ENCODE peak calls at places on chromosome 9, in five cellular contexts. One of them, this sample, is unnamed.

GRCh38 chr9:21392270-21392669 is 7.1 kb upstream of the IFNA2 start:
- DNase-seq in fibroblast of lung: no peak
- DNase-seq in pancreas: no peak
- DNase-seq in cardiac muscle cell: no peak
- DNase-seq in AG04450: no peak
- DNase-seq in this sample: peak; percentile 78

GRCh38 chr9:99419099-99419498 is 197.0 kb downstream of the SEC61B start:
- DNase-seq in fibroblast of lung: no peak
- DNase-seq in pancreas: no peak
- DNase-seq in cardiac muscle cell: no peak
- DNase-seq in AG04450: peak; percentile 34
- DNase-seq in this sample: no peak

GRCh38 chr9:69672828-69673640 is 863 bp upstream of the APBA1 start:
- DNase-seq in fibroblast of lung: peak; percentile 87
- DNase-seq in pancreas: peak; percentile 86
- DNase-seq in cardiac muscle cell: peak; percentile 92
- DNase-seq in AG04450: peak; percentile 72
- DNase-seq in this sample: peak; percentile 96

GRCh38 chr9:38434833-38435232 is 10.6 kb upstream of the IGFBPL1 start:
- DNase-seq in fibroblast of lung: no peak
- DNase-seq in pancreas: no peak
- DNase-seq in cardiac muscle cell: no peak
- DNase-seq in AG04450: no peak
- DNase-seq in this sample: no peak

GRCh38 chr9:127539259-127539981 is 72.7 kb upstream of the STXBP1 start:
- DNase-seq in fibroblast of lung: peak; percentile 60
- DNase-seq in pancreas: no peak
- DNase-seq in cardiac muscle cell: no peak
- DNase-seq in AG04450: no peak
- DNase-seq in this sample: no peak

GRCh38 chr9:34547960-34548603 is 25.3 kb upstream of the ENHO start:
- DNase-seq in fibroblast of lung: peak; percentile 35
- DNase-seq in pancreas: peak; percentile 90
- DNase-seq in cardiac muscle cell: peak; percentile 81
- DNase-seq in AG04450: peak; percentile 10
- DNase-seq in this sample: peak; percentile 94

GRCh38 chr9:72533322-72533721 is 11.9 kb downstream of the TMC1 start:
- DNase-seq in fibroblast of lung: peak; percentile 85
- DNase-seq in pancreas: no peak
- DNase-seq in cardiac muscle cell: no peak
- DNase-seq in AG04450: no peak
- DNase-seq in this sample: no peak

GRCh38 chr9:133855802-133856592 is 117.8 kb upstream of the SARDH start:
- DNase-seq in fibroblast of lung: peak; percentile 52
- DNase-seq in pancreas: no peak
- DNase-seq in cardiac muscle cell: no peak
- DNase-seq in AG04450: no peak
- DNase-seq in this sample: no peak

GRCh38 chr9:37902804-37903580 is 935 bp downstream of the SLC25A51 start:
- DNase-seq in fibroblast of lung: peak; percentile 51
- DNase-seq in pancreas: no peak
- DNase-seq in cardiac muscle cell: no peak
- DNase-seq in AG04450: no peak
- DNase-seq in this sample: no peak

GRCh38 chr9:6757988-6758417 is 230 bp downstream of the KDM4C start:
- DNase-seq in fibroblast of lung: no peak
- DNase-seq in pancreas: peak; percentile 96
- DNase-seq in cardiac muscle cell: no peak
- DNase-seq in AG04450: no peak
- DNase-seq in this sample: peak; percentile 99

GRCh38 chr9:14529047-14529446 is 164.2 kb downstream of the ZDHHC21 start:
- DNase-seq in fibroblast of lung: no peak
- DNase-seq in pancreas: no peak
- DNase-seq in cardiac muscle cell: no peak
- DNase-seq in AG04450: no peak
- DNase-seq in this sample: no peak

GRCh38 chr9:33331411-33331891 is 41.1 kb downstream of the NFX1 start:
- DNase-seq in fibroblast of lung: peak; percentile 44
- DNase-seq in pancreas: no peak
- DNase-seq in cardiac muscle cell: no peak
- DNase-seq in AG04450: no peak
- DNase-seq in this sample: no peak

GRCh38 chr9:78441822-78442431 is 145.0 kb downstream of the PSAT1 start:
- DNase-seq in fibroblast of lung: no peak
- DNase-seq in pancreas: no peak
- DNase-seq in cardiac muscle cell: no peak
- DNase-seq in AG04450: no peak
- DNase-seq in this sample: no peak

GRCh38 chr9:132957805-132958204 is 13.4 kb upstream of the TSC1 start:
- DNase-seq in fibroblast of lung: no peak
- DNase-seq in pancreas: no peak
- DNase-seq in cardiac muscle cell: no peak
- DNase-seq in AG04450: no peak
- DNase-seq in this sample: no peak

GRCh38 chr9:129177443-129177790 is 644 bp downstream of the IER5L start:
- DNase-seq in fibroblast of lung: no peak
- DNase-seq in pancreas: no peak
- DNase-seq in cardiac muscle cell: peak; percentile 61
- DNase-seq in AG04450: no peak
- DNase-seq in this sample: no peak

GRCh38 chr9:16426716-16427115 is 443.8 kb downstream of the BNC2 start:
- DNase-seq in fibroblast of lung: no peak
- DNase-seq in pancreas: no peak
- DNase-seq in cardiac muscle cell: no peak
- DNase-seq in AG04450: no peak
- DNase-seq in this sample: no peak

GRCh38 chr9:120885968-120886367 is 9.0 kb upstream of the PHF19 start:
- DNase-seq in fibroblast of lung: no peak
- DNase-seq in pancreas: no peak
- DNase-seq in cardiac muscle cell: no peak
- DNase-seq in AG04450: no peak
- DNase-seq in this sample: no peak

GRCh38 chr9:114454652-114455051 is 50.6 kb downstream of the WHRN start:
- DNase-seq in fibroblast of lung: no peak
- DNase-seq in pancreas: no peak
- DNase-seq in cardiac muscle cell: no peak
- DNase-seq in AG04450: no peak
- DNase-seq in this sample: no peak

GRCh38 chr9:74770508-74771261 is 117.0 kb downstream of the TRPM6 start:
- DNase-seq in fibroblast of lung: no peak
- DNase-seq in pancreas: peak; percentile 41
- DNase-seq in cardiac muscle cell: peak; percentile 36
- DNase-seq in AG04450: no peak
- DNase-seq in this sample: peak; percentile 94

GRCh38 chr9:94929373-94929764 is 202.9 kb downstream of the AOPEP start:
- DNase-seq in fibroblast of lung: peak; percentile 97
- DNase-seq in pancreas: no peak
- DNase-seq in cardiac muscle cell: no peak
- DNase-seq in AG04450: no peak
- DNase-seq in this sample: no peak

GRCh38 chr9:117073539-117074336 is 341.1 kb downstream of the ASTN2 start:
- DNase-seq in fibroblast of lung: no peak
- DNase-seq in pancreas: no peak
- DNase-seq in cardiac muscle cell: peak; percentile 68
- DNase-seq in AG04450: no peak
- DNase-seq in this sample: peak; percentile 91

GRCh38 chr9:36559036-36559695 is 13.5 kb upstream of the MELK start:
- DNase-seq in fibroblast of lung: peak; percentile 57
- DNase-seq in pancreas: no peak
- DNase-seq in cardiac muscle cell: no peak
- DNase-seq in AG04450: no peak
- DNase-seq in this sample: peak; percentile 65

GRCh38 chr9:136023401-136024225 is 62.4 kb upstream of the UBAC1 start:
- DNase-seq in fibroblast of lung: peak; percentile 27
- DNase-seq in pancreas: peak; percentile 38
- DNase-seq in cardiac muscle cell: no peak
- DNase-seq in AG04450: peak; percentile 44
- DNase-seq in this sample: peak; percentile 39

DNA sequence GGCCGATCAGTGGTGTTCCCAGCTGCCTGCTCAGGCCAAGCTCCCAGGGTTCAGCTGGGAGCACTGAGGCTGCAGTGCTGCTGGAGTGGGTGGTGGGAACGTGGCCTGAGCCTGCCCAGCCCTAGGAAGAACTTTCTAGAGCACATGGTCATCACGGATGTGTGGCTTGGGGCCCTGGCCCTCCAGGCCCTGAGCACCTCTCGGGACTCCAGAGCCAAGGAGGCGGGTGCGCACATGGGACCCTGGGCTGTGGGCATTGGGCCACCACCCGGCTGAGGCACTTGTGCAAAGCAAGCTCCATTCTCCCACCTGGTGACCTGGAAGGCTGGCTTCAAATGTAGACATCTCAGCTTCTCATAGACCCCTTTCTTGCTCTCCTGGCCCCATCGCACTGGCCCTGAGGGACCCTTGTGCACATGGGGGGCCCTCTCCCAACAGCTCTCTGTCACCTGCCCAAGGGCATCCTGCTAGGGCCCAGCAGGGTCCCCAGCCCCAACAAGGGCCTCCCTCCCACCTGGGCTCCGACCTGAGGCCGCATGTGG is 17.4 kb upstream of the NRARP start:
- DNase-seq in fibroblast of lung: no peak
- DNase-seq in pancreas: peak; percentile 37
- DNase-seq in cardiac muscle cell: no peak
- DNase-seq in AG04450: no peak
- DNase-seq in this sample: peak; percentile 53
- TF ChIP-seq CTCF in fibroblast of lung: no peak
- TF ChIP-seq CTCF in pancreas: no peak
- TF ChIP-seq CTCF in cardiac muscle cell: no peak
- TF ChIP-seq CTCF in AG04450: no peak
- TF ChIP-seq CTCF in this sample: no peak

DNA sequence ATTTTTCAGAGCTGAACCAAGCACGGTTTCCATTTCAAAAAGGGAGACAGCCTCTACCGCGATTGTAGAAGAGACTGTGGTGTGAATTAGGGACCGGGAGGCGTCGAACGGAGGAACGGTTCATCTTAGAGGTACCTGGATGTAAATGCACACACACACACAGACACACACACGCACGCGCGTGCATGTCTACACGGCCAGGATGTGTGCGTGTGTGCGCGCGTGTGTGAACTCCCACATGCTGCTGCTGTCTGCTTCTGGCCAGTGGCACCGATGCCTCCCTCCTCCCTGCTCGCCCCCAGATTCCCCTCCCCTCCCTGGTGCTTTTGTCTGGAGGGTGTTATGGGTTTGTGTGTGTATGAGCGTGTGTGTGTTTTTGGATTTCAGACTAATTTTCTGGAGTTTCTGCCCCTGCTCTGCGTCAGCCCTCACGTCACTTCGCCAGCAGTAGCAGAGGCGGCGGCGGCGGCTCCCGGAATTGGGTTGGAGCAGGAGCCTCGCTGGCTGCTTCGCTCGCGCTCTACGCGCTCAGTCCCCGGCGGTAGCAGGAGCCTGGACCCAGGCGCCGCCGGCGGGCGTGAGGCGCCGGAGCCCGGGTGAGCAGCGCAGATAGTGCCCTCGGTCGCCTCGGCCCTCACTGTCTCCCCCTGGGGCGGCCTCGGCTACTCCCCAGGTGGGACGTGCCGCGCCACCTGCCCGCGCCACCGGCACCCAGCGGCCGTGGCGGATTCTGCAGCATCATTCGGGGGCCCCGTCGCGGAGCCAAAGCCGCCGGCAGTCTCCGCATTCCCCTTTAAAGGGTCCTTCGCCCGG is at the start of gene NTRK2:
- DNase-seq in fibroblast of lung: peak; percentile 46
- DNase-seq in pancreas: peak; percentile 37
- DNase-seq in cardiac muscle cell: peak; percentile 58
- DNase-seq in AG04450: no peak
- DNase-seq in this sample: peak; percentile 82
- H3K27ac ChIP-seq in fibroblast of lung: no peak within 1 kb of the TSS
- H3K27ac ChIP-seq in pancreas: peak within 1 kb of the TSS; percentile 56
- H3K27ac ChIP-seq in cardiac muscle cell: no peak within 1 kb of the TSS
- H3K27ac ChIP-seq in AG04450: no peak within 1 kb of the TSS
- H3K27ac ChIP-seq in this sample: no peak within 1 kb of the TSS

DNA sequence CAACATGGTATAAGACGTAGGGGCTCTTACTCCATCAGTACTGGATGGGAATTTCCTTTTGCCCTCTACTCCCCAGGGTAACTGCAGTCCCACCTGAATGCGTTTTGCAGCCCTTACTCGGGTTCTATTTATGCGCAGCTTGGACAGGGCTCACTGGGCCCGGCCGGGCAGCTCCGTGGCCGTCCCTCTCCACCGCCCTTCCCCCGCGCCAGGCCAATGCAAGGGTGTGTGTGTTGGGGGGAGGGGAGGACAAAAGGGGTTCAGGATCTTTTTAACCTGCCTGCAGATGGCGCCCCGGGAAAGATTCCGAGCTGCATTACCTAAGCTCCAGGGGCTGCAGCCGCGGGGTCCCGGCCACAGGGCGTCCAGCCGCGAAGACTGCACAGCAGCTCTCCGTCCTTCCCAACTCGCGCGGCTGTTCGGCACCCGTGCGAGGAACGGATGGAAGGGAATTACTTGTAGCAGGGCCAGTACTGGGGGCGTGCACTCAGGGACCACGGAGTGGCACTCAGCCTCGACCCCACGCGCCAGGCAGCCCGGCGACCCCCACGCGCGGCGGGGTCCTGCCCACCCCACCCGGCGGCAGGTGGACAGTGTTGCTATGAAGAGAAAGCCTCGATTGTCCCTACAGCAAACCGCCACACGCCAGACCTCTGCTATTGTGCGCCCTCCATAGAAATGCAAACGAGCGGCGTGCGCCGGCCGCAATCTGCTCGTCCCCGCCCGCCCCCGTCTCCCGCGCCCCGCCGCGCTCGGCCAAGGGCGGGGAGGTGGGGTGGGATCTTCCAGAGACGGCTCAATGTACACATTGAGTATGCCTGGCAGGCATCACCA is 966 bp upstream of the GADD45G start:
- DNase-seq in fibroblast of lung: peak; percentile 48
- DNase-seq in pancreas: peak; percentile 79
- DNase-seq in cardiac muscle cell: peak; percentile 94
- DNase-seq in AG04450: no peak
- DNase-seq in this sample: peak; percentile 92
- TF ChIP-seq CTCF in fibroblast of lung: peak; percentile 41
- TF ChIP-seq CTCF in pancreas: no peak
- TF ChIP-seq CTCF in cardiac muscle cell: peak; percentile 36
- TF ChIP-seq CTCF in AG04450: peak; percentile 35
- TF ChIP-seq CTCF in this sample: peak; percentile 80

GRCh38 chr9:87712801-87713277 is 13.1 kb upstream of the CTSL start:
- DNase-seq in fibroblast of lung: no peak
- DNase-seq in pancreas: no peak
- DNase-seq in cardiac muscle cell: no peak
- DNase-seq in AG04450: no peak
- DNase-seq in this sample: peak; percentile 22
- H3K27ac ChIP-seq in fibroblast of lung: peak overlapping the region; percentile 100
- H3K27ac ChIP-seq in pancreas: no peak overlapping the region
- H3K27ac ChIP-seq in cardiac muscle cell: no peak overlapping the region
- H3K27ac ChIP-seq in AG04450: peak overlapping the region; percentile 96
- H3K27ac ChIP-seq in this sample: no peak overlapping the region